ENCODE peak calls at places on chromosomes 1 and 21, in five cellular contexts. One of them, this sample, is unnamed.
A peak's percentile ranks its signal among the peaks of the same experiment; 100 is the strongest.

GRCh38 chr1:69569983-69570755 is 2.4 kb downstream of the LRRC7 start:
- DNase-seq in IMR-90: no peak
- DNase-seq in neuronal stem cell: peak; percentile 18
- DNase-seq in mesendoderm: peak; percentile 58
- DNase-seq in H1: no peak
- DNase-seq in this sample: peak; percentile 30

GRCh38 chr1:221783437-221783836 is 41.5 kb upstream of the DUSP10 start:
- DNase-seq in neuronal stem cell: no peak
- DNase-seq in mesendoderm: no peak
- DNase-seq in H1: no peak
- DNase-seq in IMR-90: no peak
- DNase-seq in this sample: no peak

GRCh38 chr1:217133958-217134856 is 411.0 kb upstream of the ESRRG start:
- DNase-seq in neuronal stem cell: peak; percentile 18
- DNase-seq in IMR-90: peak; percentile 21
- DNase-seq in H1: no peak
- DNase-seq in mesendoderm: peak; percentile 39
- DNase-seq in this sample: peak; percentile 41

GRCh38 chr1:119878171-119878570 is 18.1 kb downstream of the ADAM30 start:
- DNase-seq in neuronal stem cell: no peak
- DNase-seq in H1: no peak
- DNase-seq in IMR-90: no peak
- DNase-seq in mesendoderm: no peak
- DNase-seq in this sample: no peak

GRCh38 chr1:40592107-40592773 is 60.8 kb downstream of the ZNF684 start:
- DNase-seq in neuronal stem cell: no peak
- DNase-seq in H1: no peak
- DNase-seq in mesendoderm: peak; percentile 30
- DNase-seq in IMR-90: peak; percentile 17
- DNase-seq in this sample: peak; percentile 33

GRCh38 chr1:41890841-41891311 is 27.8 kb downstream of the HIVEP3 start:
- DNase-seq in mesendoderm: no peak
- DNase-seq in neuronal stem cell: no peak
- DNase-seq in IMR-90: peak; percentile 29
- DNase-seq in H1: no peak
- DNase-seq in this sample: no peak

GRCh38 chr21:46129846-46130651 is 25.3 kb downstream of the FTCD start:
- DNase-seq in neuronal stem cell: no peak
- DNase-seq in IMR-90: no peak
- DNase-seq in H1: no peak
- DNase-seq in mesendoderm: no peak
- DNase-seq in this sample: no peak

GRCh38 chr1:56548566-56548965 is 30.8 kb downstream of the PLPP3 start:
- DNase-seq in mesendoderm: no peak
- DNase-seq in IMR-90: no peak
- DNase-seq in H1: no peak
- DNase-seq in neuronal stem cell: no peak
- DNase-seq in this sample: no peak

GRCh38 chr1:197671140-197671539 is 104.1 kb downstream of the DENND1B start:
- DNase-seq in mesendoderm: no peak
- DNase-seq in H1: no peak
- DNase-seq in neuronal stem cell: no peak
- DNase-seq in IMR-90: peak; percentile 76
- DNase-seq in this sample: no peak

GRCh38 chr21:29342394-29342957 is 43.8 kb downstream of the BACH1 start:
- DNase-seq in IMR-90: peak; percentile 99
- DNase-seq in mesendoderm: no peak
- DNase-seq in neuronal stem cell: no peak
- DNase-seq in H1: no peak
- DNase-seq in this sample: no peak

GRCh38 chr1:154759793-154760192 is 110.3 kb downstream of the KCNN3 start:
- DNase-seq in H1: no peak
- DNase-seq in mesendoderm: no peak
- DNase-seq in IMR-90: no peak
- DNase-seq in neuronal stem cell: no peak
- DNase-seq in this sample: no peak

GRCh38 chr1:31111290-31111951 is 45.9 kb upstream of the PUM1 start:
- DNase-seq in mesendoderm: peak; percentile 60
- DNase-seq in IMR-90: peak; percentile 34
- DNase-seq in neuronal stem cell: peak; percentile 38
- DNase-seq in H1: no peak
- DNase-seq in this sample: peak; percentile 52

GRCh38 chr1:220045356-220046051 is 801 bp downstream of the EPRS1 start:
- DNase-seq in H1: no peak
- DNase-seq in mesendoderm: no peak
- DNase-seq in neuronal stem cell: no peak
- DNase-seq in IMR-90: no peak
- DNase-seq in this sample: no peak

GRCh38 chr1:221478050-221478949 is 263.6 kb downstream of the DUSP10 start:
- DNase-seq in mesendoderm: peak; percentile 79
- DNase-seq in IMR-90: peak; percentile 91
- DNase-seq in H1: peak; percentile 25
- DNase-seq in neuronal stem cell: peak; percentile 20
- DNase-seq in this sample: peak; percentile 65

GRCh38 chr1:77543822-77544448 is 138.5 kb downstream of the ZZZ3 start:
- DNase-seq in H1: no peak
- DNase-seq in IMR-90: peak; percentile 75
- DNase-seq in neuronal stem cell: no peak
- DNase-seq in mesendoderm: no peak
- DNase-seq in this sample: no peak

GRCh38 chr1:86649618-86650017 is 54.8 kb upstream of the SH3GLB1 start:
- DNase-seq in neuronal stem cell: no peak
- DNase-seq in IMR-90: no peak
- DNase-seq in H1: no peak
- DNase-seq in mesendoderm: no peak
- DNase-seq in this sample: no peak

GRCh38 chr1:119680193-119680592 is 31.5 kb upstream of the PHGDH start:
- DNase-seq in mesendoderm: no peak
- DNase-seq in H1: no peak
- DNase-seq in IMR-90: no peak
- DNase-seq in neuronal stem cell: no peak
- DNase-seq in this sample: no peak

GRCh38 chr21:25342811-25343210 is 264.5 kb downstream of the MRPL39 start:
- DNase-seq in H1: no peak
- DNase-seq in IMR-90: peak; percentile 36
- DNase-seq in neuronal stem cell: no peak
- DNase-seq in mesendoderm: no peak
- DNase-seq in this sample: no peak

GRCh38 chr1:35476099-35476674 is 81.0 kb downstream of the KIAA0319L start:
- DNase-seq in IMR-90: peak; percentile 6
- DNase-seq in neuronal stem cell: no peak
- DNase-seq in mesendoderm: no peak
- DNase-seq in H1: no peak
- DNase-seq in this sample: no peak

GRCh38 chr1:155073377-155074272 is 5.0 kb upstream of the EFNA3 start:
- DNase-seq in mesendoderm: no peak
- DNase-seq in H1: no peak
- DNase-seq in neuronal stem cell: no peak
- DNase-seq in IMR-90: no peak
- DNase-seq in this sample: no peak

GRCh38 chr21:39176312-39176711 is 6.9 kb downstream of the PSMG1 start:
- DNase-seq in H1: no peak
- DNase-seq in mesendoderm: no peak
- DNase-seq in IMR-90: peak; percentile 48
- DNase-seq in neuronal stem cell: no peak
- DNase-seq in this sample: no peak

GRCh38 chr1:12206792-12207424 is 22.9 kb upstream of the VPS13D start:
- DNase-seq in IMR-90: no peak
- DNase-seq in neuronal stem cell: no peak
- DNase-seq in mesendoderm: no peak
- DNase-seq in H1: no peak
- DNase-seq in this sample: no peak

GRCh38 chr1:218778731-218779130 is 394.9 kb upstream of the LYPLAL1 start:
- DNase-seq in H1: no peak
- DNase-seq in neuronal stem cell: no peak
- DNase-seq in IMR-90: no peak
- DNase-seq in mesendoderm: no peak
- DNase-seq in this sample: no peak

GRCh38 chr1:34800214-34800613 is 7.4 kb downstream of the GJA4 start:
- DNase-seq in IMR-90: peak; percentile 14
- DNase-seq in mesendoderm: no peak
- DNase-seq in neuronal stem cell: no peak
- DNase-seq in H1: no peak
- DNase-seq in this sample: no peak

GRCh38 chr1:152185544-152186391 is 26.7 kb upstream of the RPTN start:
- DNase-seq in H1: no peak
- DNase-seq in IMR-90: peak; percentile 64
- DNase-seq in neuronal stem cell: peak; percentile 8
- DNase-seq in mesendoderm: peak; percentile 72
- DNase-seq in this sample: peak; percentile 58

GRCh38 chr1:116292929-116293725 is 79.9 kb upstream of the ATP1A1 start:
- DNase-seq in mesendoderm: no peak
- DNase-seq in IMR-90: no peak
- DNase-seq in H1: no peak
- DNase-seq in neuronal stem cell: no peak
- DNase-seq in this sample: no peak

GRCh38 chr1:33169290-33170055 is 12.4 kb downstream of the TRIM62 start:
- DNase-seq in neuronal stem cell: no peak
- DNase-seq in H1: no peak
- DNase-seq in IMR-90: peak; percentile 35
- DNase-seq in mesendoderm: peak; percentile 21
- DNase-seq in this sample: no peak

GRCh38 chr1:107787299-107787698 is 177.7 kb downstream of the VAV3 start:
- DNase-seq in H1: no peak
- DNase-seq in mesendoderm: peak; percentile 55
- DNase-seq in IMR-90: no peak
- DNase-seq in neuronal stem cell: no peak
- DNase-seq in this sample: peak; percentile 41

GRCh38 chr1:41783189-41783639 is 135.5 kb downstream of the HIVEP3 start:
- DNase-seq in mesendoderm: no peak
- DNase-seq in H1: no peak
- DNase-seq in IMR-90: peak; percentile 85
- DNase-seq in neuronal stem cell: no peak
- DNase-seq in this sample: no peak

GRCh38 chr1:36447450-36447849 is 2.8 kb downstream of the OSCP1 start:
- DNase-seq in IMR-90: no peak
- DNase-seq in neuronal stem cell: no peak
- DNase-seq in mesendoderm: no peak
- DNase-seq in H1: no peak
- DNase-seq in this sample: no peak

GRCh38 chr21:46667191-46667734 is 31.8 kb downstream of the PRMT2 start:
- DNase-seq in neuronal stem cell: no peak
- DNase-seq in IMR-90: peak; percentile 16
- DNase-seq in mesendoderm: peak; percentile 49
- DNase-seq in H1: no peak
- DNase-seq in this sample: peak; percentile 54

GRCh38 chr1:51301844-51302162 is 28.6 kb downstream of the TTC39A start:
- DNase-seq in IMR-90: no peak
- DNase-seq in H1: no peak
- DNase-seq in neuronal stem cell: no peak
- DNase-seq in mesendoderm: no peak
- DNase-seq in this sample: no peak

DNA sequence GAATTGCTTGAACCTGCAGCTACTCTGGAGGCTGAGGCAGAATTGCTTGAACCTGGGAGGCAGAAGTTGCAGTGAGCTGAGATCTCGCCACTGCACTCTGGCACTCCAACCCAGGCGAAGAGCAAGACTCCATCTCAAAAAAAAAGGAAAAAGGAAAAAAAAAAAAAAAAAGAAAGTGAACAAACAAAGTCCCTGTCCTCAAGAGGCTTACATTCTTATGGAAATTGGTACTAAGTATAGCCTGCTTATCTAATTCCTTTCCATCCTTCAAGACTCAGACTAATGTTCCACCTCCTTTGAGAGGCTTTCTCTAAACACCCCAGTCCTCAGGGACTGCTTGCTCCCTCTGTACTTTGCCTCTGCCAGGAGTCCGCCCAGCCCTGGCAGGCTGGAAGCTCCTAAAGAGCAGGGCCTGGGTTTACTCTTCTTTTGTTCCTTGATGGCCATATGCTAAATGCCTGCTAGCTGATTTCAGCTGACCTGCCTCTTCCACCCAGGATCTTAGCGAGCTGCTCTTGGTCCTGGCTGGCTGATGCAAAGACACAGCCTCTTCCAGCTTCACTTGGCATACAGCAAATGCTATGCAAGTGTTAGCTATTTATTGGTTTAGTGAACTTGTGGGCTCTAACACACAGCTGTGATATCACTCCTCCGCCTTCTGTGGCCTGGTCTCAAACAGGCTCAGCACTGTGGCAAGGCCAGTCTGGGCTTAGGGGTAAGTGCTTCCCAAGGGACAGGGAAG is 9.8 kb downstream of the SLC9A1 start:
- DNase-seq in neuronal stem cell: no peak
- DNase-seq in IMR-90: peak; percentile 87
- DNase-seq in H1: no peak
- DNase-seq in mesendoderm: peak; percentile 39
- DNase-seq in this sample: no peak
- H3K18ac ChIP-seq in neuronal stem cell: no peak overlapping the region
- H3K18ac ChIP-seq in IMR-90: peak overlapping the region; percentile 22
- H3K18ac ChIP-seq in H1: peak overlapping the region; percentile 42
- H3K18ac ChIP-seq in mesendoderm: no peak overlapping the region
- H3K18ac ChIP-seq in this sample: no peak overlapping the region

GRCh38 chr1:27127419-27127818 is 27.5 kb downstream of the SLC9A1 start:
- DNase-seq in neuronal stem cell: no peak
- DNase-seq in mesendoderm: no peak
- DNase-seq in H1: no peak
- DNase-seq in IMR-90: no peak
- DNase-seq in this sample: no peak
- H3K4ac ChIP-seq in neuronal stem cell: no peak overlapping the region
- H3K4ac ChIP-seq in mesendoderm: no peak overlapping the region
- H3K4ac ChIP-seq in H1: no peak overlapping the region
- H3K4ac ChIP-seq in IMR-90: no peak overlapping the region
- H3K4ac ChIP-seq in this sample: no peak overlapping the region

GRCh38 chr1:170640581-170640980 is 23.4 kb upstream of the PRRX1 start:
- DNase-seq in neuronal stem cell: no peak
- DNase-seq in mesendoderm: no peak
- DNase-seq in H1: no peak
- DNase-seq in IMR-90: peak; percentile 28
- DNase-seq in this sample: no peak
- H3K23ac ChIP-seq in neuronal stem cell: no peak overlapping the region
- H3K23ac ChIP-seq in mesendoderm: no peak overlapping the region
- H3K23ac ChIP-seq in H1: no peak overlapping the region
- H3K23ac ChIP-seq in IMR-90: no peak overlapping the region
- H3K23ac ChIP-seq in this sample: no peak overlapping the region

DNA sequence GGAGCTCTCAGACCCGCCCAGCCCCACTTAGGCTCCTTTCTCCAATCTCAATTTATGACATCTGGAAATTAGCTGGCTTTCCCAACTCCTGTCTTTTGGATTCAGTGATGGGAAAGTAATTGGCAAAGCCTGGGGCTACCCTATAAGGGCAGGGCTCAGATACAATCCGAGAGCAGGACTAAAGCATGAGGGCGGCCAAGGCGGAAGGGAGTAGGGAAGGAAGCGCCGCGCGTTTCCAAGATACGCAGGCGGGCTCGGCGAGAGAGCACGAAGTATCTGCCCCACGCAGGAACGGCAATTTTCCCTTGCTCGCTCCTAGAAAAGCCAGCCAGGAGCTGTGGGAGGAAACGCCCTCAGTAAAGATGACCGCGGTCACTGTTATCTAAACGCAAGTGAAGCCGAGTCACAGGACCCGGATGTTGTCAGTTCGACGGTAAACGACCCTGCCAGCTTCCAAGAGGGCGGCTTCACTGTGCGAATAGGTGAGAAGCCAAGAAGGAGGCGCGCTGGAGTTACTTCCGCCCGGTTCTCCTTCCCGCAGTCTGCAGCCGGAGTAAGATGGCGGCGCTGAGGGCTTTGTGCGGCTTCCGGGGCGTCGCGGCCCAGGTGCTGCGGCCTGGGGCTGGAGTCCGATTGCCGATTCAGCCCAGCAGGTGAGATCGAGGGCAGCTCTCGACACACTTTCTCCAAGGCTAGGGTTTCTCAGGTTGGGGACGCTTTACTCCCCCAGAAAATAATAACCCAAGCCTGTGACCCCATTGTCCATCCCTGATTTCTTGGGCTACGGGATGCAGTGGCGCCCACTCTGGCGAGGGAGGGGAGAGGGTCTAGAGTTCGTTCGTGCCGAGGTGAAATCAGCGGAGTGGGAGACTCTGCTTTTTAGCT is at the start of gene NDUFS2:
- DNase-seq in H1: peak; percentile 95
- DNase-seq in neuronal stem cell: peak; percentile 96
- DNase-seq in mesendoderm: peak; percentile 100
- DNase-seq in IMR-90: peak; percentile 99
- DNase-seq in this sample: peak; percentile 99
- H3K18ac ChIP-seq in H1: peak within 1 kb of the TSS; percentile 100
- H3K18ac ChIP-seq in neuronal stem cell: peak within 1 kb of the TSS; percentile 95
- H3K18ac ChIP-seq in mesendoderm: peak within 1 kb of the TSS; percentile 63
- H3K18ac ChIP-seq in IMR-90: peak within 1 kb of the TSS; percentile 67
- H3K18ac ChIP-seq in this sample: peak within 1 kb of the TSS; percentile 93

This sample was measured in H9.